ENCODE peak calls at places on chromosomes 3 and 15, in ten cellular contexts. W is RWPE1, K is caudate nucleus, A is activated gamma-delta T cell, E is endothelial cell, F is right atrium auricular region, R is NCI-H1092, O is HFFc6, Z is uterus, P is aorta. X is an unnamed sample.

GRCh38 chr3:43531835-43532234 is 90.0 kb downstream of the ANO10 start:
- DNase-seq in W (peak), K (no peak), A (no peak), E (no peak), F (no peak), R (no peak), O (peak), Z (no peak), P (no peak), X (no peak)

GRCh38 chr3:149701206-149701976 is 43.6 kb upstream of the WWTR1 start:
- DNase-seq in W (no peak), K (no peak), A (no peak), E (no peak), F (no peak), R (no peak), O (no peak), Z (no peak), P (no peak), X (no peak)

GRCh38 chr3:18633002-18633401 is 207.9 kb upstream of the SATB1 start:
- DNase-seq in W (no peak), K (no peak), A (no peak), E (no peak), F (no peak), R (no peak), O (no peak), Z (no peak), P (no peak), X (no peak)

GRCh38 chr3:124351430-124352142 is 359.7 kb upstream of the ROPN1 start:
- DNase-seq in W (peak), K (no peak), A (no peak), E (peak), F (no peak), R (peak), O (peak), Z (no peak), P (no peak), X (peak)

GRCh38 chr15:51751687-51752683 is 588 bp downstream of the TMOD2 start:
- DNase-seq in W (peak), K (no peak), A (no peak), E (peak), F (no peak), R (no peak), O (no peak), Z (peak), P (peak), X (no peak)

GRCh38 chr3:63662500-63662899 is 10.0 kb downstream of the SNTN start:
- DNase-seq in W (peak), K (no peak), A (no peak), E (no peak), F (no peak), R (no peak), O (peak), Z (no peak), P (no peak), X (no peak)

GRCh38 chr3:19903649-19904048 is 30.4 kb downstream of the EFHB start:
- DNase-seq in W (no peak), K (no peak), A (no peak), E (no peak), F (no peak), R (no peak), O (no peak), Z (no peak), P (no peak), X (no peak)

GRCh38 chr15:40937762-40938529 is 8.8 kb downstream of the DLL4 start:
- DNase-seq in W (peak), K (no peak), A (no peak), E (no peak), F (no peak), R (no peak), O (peak), Z (no peak), P (no peak), X (no peak)

GRCh38 chr3:193297421-193297820 is 56.4 kb downstream of the PLAAT1 start:
- DNase-seq in W (no peak), K (no peak), A (no peak), E (no peak), F (no peak), R (no peak), O (no peak), Z (no peak), P (no peak), X (no peak)

GRCh38 chr3:107574650-107575049 is 51.9 kb downstream of the BBX start:
- DNase-seq in W (peak), K (no peak), A (no peak), E (peak), F (no peak), R (no peak), O (peak), Z (no peak), P (no peak), X (peak)

GRCh38 chr15:88274534-88275460 is 18.3 kb upstream of the NTRK3 start:
- DNase-seq in W (peak), K (peak), A (no peak), E (peak), F (no peak), R (no peak), O (peak), Z (peak), P (peak), X (peak)

GRCh38 chr15:41930221-41930866 is 36.5 kb upstream of the SPTBN5 start:
- DNase-seq in W (peak), K (no peak), A (no peak), E (no peak), F (peak), R (no peak), O (peak), Z (no peak), P (peak), X (no peak)

GRCh38 chr3:148269816-148270215 is 427.9 kb upstream of the AGTR1 start:
- DNase-seq in W (no peak), K (no peak), A (no peak), E (no peak), F (no peak), R (no peak), O (no peak), Z (no peak), P (no peak), X (peak)

GRCh38 chr3:122564155-122564912 is at the start of the genes DTX3L and PARP9:
- DNase-seq in W (peak), K (peak), A (peak), E (peak), F (peak), R (peak), O (peak), Z (peak), P (peak), X (peak)

GRCh38 chr3:134711284-134711683 is 60.5 kb upstream of the KY start:
- DNase-seq in W (no peak), K (no peak), A (no peak), E (no peak), F (no peak), R (no peak), O (peak), Z (no peak), P (no peak), X (no peak)

GRCh38 chr3:120417272-120417911 is 33.4 kb downstream of the FSTL1 start:
- DNase-seq in W (peak), K (peak), A (no peak), E (peak), F (peak), R (peak), O (peak), Z (peak), P (peak), X (peak)

GRCh38 chr15:43859546-43859945 is 32.7 kb downstream of the WDR76 start:
- DNase-seq in W (no peak), K (no peak), A (no peak), E (no peak), F (no peak), R (no peak), O (no peak), Z (no peak), P (no peak), X (no peak)

GRCh38 chr15:57032338-57032737 is 113.9 kb downstream of the TCF12 start:
- DNase-seq in W (no peak), K (no peak), A (no peak), E (no peak), F (no peak), R (no peak), O (no peak), Z (no peak), P (no peak), X (no peak)

GRCh38 chr3:12993022-12993622 is 80.1 kb downstream of the IQSEC1 start:
- DNase-seq in W (no peak), K (no peak), A (no peak), E (no peak), F (no peak), R (no peak), O (no peak), Z (no peak), P (peak), X (no peak)

GRCh38 chr3:23129817-23130216 is 73.3 kb upstream of the UBE2E2 start:
- DNase-seq in W (peak), K (no peak), A (no peak), E (no peak), F (no peak), R (no peak), O (peak), Z (no peak), P (no peak), X (no peak)

GRCh38 chr15:90264649-90265048 is 823 bp upstream of the NGRN start:
- DNase-seq in W (peak), K (no peak), A (no peak), E (no peak), F (no peak), R (no peak), O (no peak), Z (no peak), P (no peak), X (no peak)

GRCh38 chr15:48385031-48385430 is 53.8 kb downstream of the DUT start:
- DNase-seq in W (no peak), K (no peak), A (no peak), E (no peak), F (no peak), R (no peak), O (no peak), Z (no peak), P (no peak), X (no peak)

GRCh38 chr15:93296786-93297500 is 207.9 kb upstream of the RGMA start:
- DNase-seq in W (no peak), K (no peak), A (no peak), E (no peak), F (no peak), R (no peak), O (no peak), Z (no peak), P (no peak), X (no peak)

GRCh38 chr3:40073310-40074007 is 236.0 kb upstream of the EIF1B start:
- DNase-seq in W (no peak), K (no peak), A (no peak), E (peak), F (no peak), R (no peak), O (no peak), Z (no peak), P (no peak), X (no peak)

GRCh38 chr3:14810795-14811661 is 7.7 kb upstream of the FGD5 start:
- DNase-seq in W (no peak), K (no peak), A (no peak), E (peak), F (no peak), R (no peak), O (no peak), Z (no peak), P (no peak), X (no peak)

GRCh38 chr3:170622369-170623159 is 36.7 kb upstream of the SLC7A14 start:
- DNase-seq in W (no peak), K (peak), A (no peak), E (no peak), F (no peak), R (no peak), O (peak), Z (peak), P (no peak), X (peak)

GRCh38 chr3:13598926-13599886 is 50.3 kb downstream of the FBLN2 start:
- DNase-seq in W (peak), K (no peak), A (no peak), E (no peak), F (no peak), R (no peak), O (no peak), Z (no peak), P (no peak), X (no peak)

GRCh38 chr3:103184772-103185171 is 750.0 kb downstream of the ZPLD1 start:
- DNase-seq in W (no peak), K (no peak), A (no peak), E (no peak), F (no peak), R (no peak), O (no peak), Z (no peak), P (no peak), X (no peak)

GRCh38 chr15:64634020-64634419 is 141.4 kb downstream of the RBPMS2 start:
- DNase-seq in W (no peak), K (no peak), A (no peak), E (peak), F (no peak), R (no peak), O (no peak), Z (no peak), P (no peak), X (no peak)

GRCh38 chr15:34952481-34952880 is 17.1 kb downstream of the AQR start:
- DNase-seq in W (no peak), K (no peak), A (no peak), E (no peak), F (no peak), R (no peak), O (no peak), Z (no peak), P (no peak), X (no peak)

GRCh38 chr3:99666201-99666600 is 27.8 kb downstream of the COL8A1 start:
- DNase-seq in W (no peak), K (no peak), A (no peak), E (no peak), F (no peak), R (no peak), O (no peak), Z (no peak), P (no peak), X (no peak)

GRCh38 chr15:96736384-96736783 is 405.9 kb downstream of the NR2F2 start:
- DNase-seq in W (no peak), K (no peak), A (no peak), E (no peak), F (no peak), R (no peak), O (no peak), Z (no peak), P (no peak), X (no peak)

X was measured in putamen.